ENCODE peak calls at places on chromosomes 16 and 17, in six cellular contexts. One of them, this sample, is unnamed.

GRCh38 chr16:88462396-88462795 is 9.3 kb downstream of the ZFPM1 start:
- DNase-seq in IMR-90: no peak
- DNase-seq in neuronal stem cell: no peak
- DNase-seq in trophoblast cell: no peak
- DNase-seq in H1: no peak
- DNase-seq in mesenchymal stem cell: no peak
- DNase-seq in this sample: no peak

GRCh38 chr17:77369544-77369971 is 228.8 kb downstream of the SEC14L1 start:
- DNase-seq in IMR-90: no peak
- DNase-seq in neuronal stem cell: no peak
- DNase-seq in trophoblast cell: no peak
- DNase-seq in H1: no peak
- DNase-seq in mesenchymal stem cell: no peak
- DNase-seq in this sample: no peak

GRCh38 chr17:72151565-72152391 is 31.0 kb downstream of the SOX9 start:
- DNase-seq in IMR-90: peak
- DNase-seq in neuronal stem cell: peak
- DNase-seq in trophoblast cell: no peak
- DNase-seq in H1: no peak
- DNase-seq in mesenchymal stem cell: peak
- DNase-seq in this sample: peak

GRCh38 chr16:81831722-81832126 is 52.6 kb downstream of the PLCG2 start:
- DNase-seq in IMR-90: no peak
- DNase-seq in neuronal stem cell: no peak
- DNase-seq in trophoblast cell: peak
- DNase-seq in H1: no peak
- DNase-seq in mesenchymal stem cell: no peak
- DNase-seq in this sample: peak

GRCh38 chr17:17146791-17147406 is 59.2 kb downstream of the PLD6 start:
- DNase-seq in IMR-90: no peak
- DNase-seq in neuronal stem cell: no peak
- DNase-seq in trophoblast cell: peak
- DNase-seq in H1: no peak
- DNase-seq in mesenchymal stem cell: no peak
- DNase-seq in this sample: peak

GRCh38 chr17:59561042-59561441 is 4.4 kb upstream of the DHX40 start:
- DNase-seq in IMR-90: peak
- DNase-seq in neuronal stem cell: no peak
- DNase-seq in trophoblast cell: peak
- DNase-seq in H1: no peak
- DNase-seq in mesenchymal stem cell: peak
- DNase-seq in this sample: peak

GRCh38 chr16:25126820-25127232 is 15.3 kb downstream of the LCMT1 start:
- DNase-seq in IMR-90: peak
- DNase-seq in neuronal stem cell: no peak
- DNase-seq in trophoblast cell: peak
- DNase-seq in H1: no peak
- DNase-seq in mesenchymal stem cell: peak
- DNase-seq in this sample: no peak

GRCh38 chr17:63476494-63476856 is 386 bp upstream of the ACE start:
- DNase-seq in IMR-90: no peak
- DNase-seq in neuronal stem cell: peak
- DNase-seq in trophoblast cell: peak
- DNase-seq in H1: no peak
- DNase-seq in mesenchymal stem cell: peak
- DNase-seq in this sample: peak

GRCh38 chr17:19566176-19566575 is 32.5 kb downstream of the SLC47A1 start:
- DNase-seq in IMR-90: no peak
- DNase-seq in neuronal stem cell: no peak
- DNase-seq in trophoblast cell: no peak
- DNase-seq in H1: no peak
- DNase-seq in mesenchymal stem cell: no peak
- DNase-seq in this sample: no peak

GRCh38 chr17:48202945-48203344 is 95.4 kb downstream of the SNX11 start:
- DNase-seq in IMR-90: no peak
- DNase-seq in neuronal stem cell: no peak
- DNase-seq in trophoblast cell: no peak
- DNase-seq in H1: no peak
- DNase-seq in mesenchymal stem cell: peak
- DNase-seq in this sample: no peak

GRCh38 chr17:28369684-28370034 is 448 bp downstream of the VTN start:
- DNase-seq in IMR-90: no peak
- DNase-seq in neuronal stem cell: no peak
- DNase-seq in trophoblast cell: no peak
- DNase-seq in H1: no peak
- DNase-seq in mesenchymal stem cell: no peak
- DNase-seq in this sample: peak

GRCh38 chr17:1031711-1032110 is 34.8 kb downstream of the TIMM22 start:
- DNase-seq in IMR-90: no peak
- DNase-seq in neuronal stem cell: peak
- DNase-seq in trophoblast cell: no peak
- DNase-seq in H1: no peak
- DNase-seq in mesenchymal stem cell: peak
- DNase-seq in this sample: peak

GRCh38 chr16:2008009-2008526 is 1.6 kb downstream of the ZNF598 start:
- DNase-seq in IMR-90: peak
- DNase-seq in neuronal stem cell: no peak
- DNase-seq in trophoblast cell: peak
- DNase-seq in H1: no peak
- DNase-seq in mesenchymal stem cell: no peak
- DNase-seq in this sample: no peak

GRCh38 chr17:8189041-8189710 is 804 bp downstream of the BORCS6 start:
- DNase-seq in IMR-90: no peak
- DNase-seq in neuronal stem cell: no peak
- DNase-seq in trophoblast cell: peak
- DNase-seq in H1: no peak
- DNase-seq in mesenchymal stem cell: peak
- DNase-seq in this sample: no peak

GRCh38 chr16:86566601-86566965 is at the start of gene FOXC2:
- DNase-seq in IMR-90: peak
- DNase-seq in neuronal stem cell: peak
- DNase-seq in trophoblast cell: peak
- DNase-seq in H1: no peak
- DNase-seq in mesenchymal stem cell: peak
- DNase-seq in this sample: peak

GRCh38 chr16:66444049-66444481 is 17.0 kb downstream of the BEAN1 start:
- DNase-seq in IMR-90: no peak
- DNase-seq in neuronal stem cell: no peak
- DNase-seq in trophoblast cell: no peak
- DNase-seq in H1: no peak
- DNase-seq in mesenchymal stem cell: no peak
- DNase-seq in this sample: peak

GRCh38 chr17:50667259-50668024 is 32.8 kb downstream of the ABCC3 start:
- DNase-seq in IMR-90: no peak
- DNase-seq in neuronal stem cell: no peak
- DNase-seq in trophoblast cell: no peak
- DNase-seq in H1: no peak
- DNase-seq in mesenchymal stem cell: no peak
- DNase-seq in this sample: no peak

GRCh38 chr17:40496170-40496569 is 5.3 kb downstream of the TNS4 start:
- DNase-seq in IMR-90: no peak
- DNase-seq in neuronal stem cell: no peak
- DNase-seq in trophoblast cell: no peak
- DNase-seq in H1: no peak
- DNase-seq in mesenchymal stem cell: no peak
- DNase-seq in this sample: no peak

GRCh38 chr16:23504076-23504452 is 6.2 kb downstream of the GGA2 start:
- DNase-seq in IMR-90: peak
- DNase-seq in neuronal stem cell: no peak
- DNase-seq in trophoblast cell: no peak
- DNase-seq in H1: no peak
- DNase-seq in mesenchymal stem cell: no peak
- DNase-seq in this sample: no peak

GRCh38 chr16:5460701-5461100 is 363.1 kb upstream of the EEF2KMT start:
- DNase-seq in IMR-90: no peak
- DNase-seq in neuronal stem cell: no peak
- DNase-seq in trophoblast cell: no peak
- DNase-seq in H1: no peak
- DNase-seq in mesenchymal stem cell: no peak
- DNase-seq in this sample: no peak

GRCh38 chr17:41768682-41769288 is 17.7 kb downstream of the JUP start:
- DNase-seq in IMR-90: no peak
- DNase-seq in neuronal stem cell: no peak
- DNase-seq in trophoblast cell: no peak
- DNase-seq in H1: no peak
- DNase-seq in mesenchymal stem cell: no peak
- DNase-seq in this sample: no peak

GRCh38 chr17:49703557-49704277 is 4.0 kb downstream of the SLC35B1 start:
- DNase-seq in IMR-90: peak
- DNase-seq in neuronal stem cell: no peak
- DNase-seq in trophoblast cell: peak
- DNase-seq in H1: no peak
- DNase-seq in mesenchymal stem cell: peak
- DNase-seq in this sample: peak

GRCh38 chr17:56447166-56447565 is 146.3 kb upstream of the NOG start:
- DNase-seq in IMR-90: no peak
- DNase-seq in neuronal stem cell: no peak
- DNase-seq in trophoblast cell: no peak
- DNase-seq in H1: no peak
- DNase-seq in mesenchymal stem cell: no peak
- DNase-seq in this sample: no peak

GRCh38 chr16:30837904-30838303 is 50.9 kb upstream of the ZNF629 start:
- DNase-seq in IMR-90: peak
- DNase-seq in neuronal stem cell: no peak
- DNase-seq in trophoblast cell: peak
- DNase-seq in H1: no peak
- DNase-seq in mesenchymal stem cell: no peak
- DNase-seq in this sample: no peak

GRCh38 chr17:9408381-9408780 is 167.2 kb downstream of the STX8 start:
- DNase-seq in IMR-90: peak
- DNase-seq in neuronal stem cell: no peak
- DNase-seq in trophoblast cell: peak
- DNase-seq in H1: no peak
- DNase-seq in mesenchymal stem cell: peak
- DNase-seq in this sample: no peak

GRCh38 chr16:10981697-10982216 is 37.4 kb downstream of the CLEC16A start:
- DNase-seq in IMR-90: no peak
- DNase-seq in neuronal stem cell: no peak
- DNase-seq in trophoblast cell: no peak
- DNase-seq in H1: no peak
- DNase-seq in mesenchymal stem cell: no peak
- DNase-seq in this sample: peak

GRCh38 chr16:31179153-31179746 is 689 bp upstream of the FUS start:
- DNase-seq in IMR-90: no peak
- DNase-seq in neuronal stem cell: no peak
- DNase-seq in trophoblast cell: no peak
- DNase-seq in H1: no peak
- DNase-seq in mesenchymal stem cell: no peak
- DNase-seq in this sample: no peak

DNA sequence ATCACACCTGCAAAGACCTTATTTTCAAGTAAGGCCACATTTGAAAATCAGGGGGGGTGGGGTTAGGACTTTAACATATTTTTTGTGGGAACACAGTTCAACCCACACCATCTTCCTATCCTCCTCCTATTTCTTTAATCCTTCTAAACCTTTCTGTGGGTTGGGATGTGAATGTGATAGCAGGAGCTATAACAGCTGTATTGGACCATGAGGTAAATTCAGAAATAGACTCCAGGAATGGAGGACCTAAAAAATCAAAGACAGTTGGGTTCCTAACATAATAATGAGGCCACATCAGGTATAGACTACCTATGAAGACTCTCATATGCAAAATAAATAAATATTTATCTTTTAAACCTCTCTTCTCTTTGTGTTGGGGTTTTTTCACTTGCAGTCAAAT is 451.4 kb downstream of the XYLT1 start:
- DNase-seq in IMR-90: no peak
- DNase-seq in neuronal stem cell: no peak
- DNase-seq in trophoblast cell: no peak
- DNase-seq in H1: no peak
- DNase-seq in mesenchymal stem cell: no peak
- DNase-seq in this sample: no peak
- H3K14ac ChIP-seq in IMR-90: no peak
- H3K14ac ChIP-seq in neuronal stem cell: no peak
- H3K14ac ChIP-seq in trophoblast cell: no peak
- H3K14ac ChIP-seq in H1: no peak
- H3K14ac ChIP-seq in mesenchymal stem cell: no peak
- H3K14ac ChIP-seq in this sample: no peak

GRCh38 chr16:6689643-6690042 is 643.0 kb upstream of the RBFOX1 start:
- DNase-seq in IMR-90: no peak
- DNase-seq in neuronal stem cell: peak
- DNase-seq in trophoblast cell: no peak
- DNase-seq in H1: no peak
- DNase-seq in mesenchymal stem cell: no peak
- DNase-seq in this sample: no peak
- H3K4me2 ChIP-seq in IMR-90: no peak
- H3K4me2 ChIP-seq in neuronal stem cell: no peak
- H3K4me2 ChIP-seq in trophoblast cell: no peak
- H3K4me2 ChIP-seq in H1: no peak
- H3K4me2 ChIP-seq in mesenchymal stem cell: no peak
- H3K4me2 ChIP-seq in this sample: no peak

DNA sequence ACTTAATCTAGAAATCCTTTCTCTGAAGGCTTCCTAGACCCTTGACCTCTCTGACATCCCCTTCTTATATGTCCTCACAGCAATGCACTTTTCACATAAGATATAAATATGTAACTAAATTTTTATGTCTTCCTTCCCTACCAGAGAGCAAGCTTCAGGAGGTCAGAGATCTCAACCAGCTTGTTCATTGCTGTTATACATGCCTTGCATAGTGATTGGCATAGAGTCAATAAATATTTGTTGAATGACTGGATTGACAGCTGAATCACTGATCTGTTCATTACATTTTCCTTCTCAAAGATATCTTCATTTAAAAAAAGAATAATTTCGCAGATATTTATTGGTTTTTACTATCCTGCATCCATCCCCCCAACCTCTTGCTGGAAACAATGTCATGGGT is 29.5 kb downstream of the HYDIN start:
- DNase-seq in IMR-90: no peak
- DNase-seq in neuronal stem cell: no peak
- DNase-seq in trophoblast cell: peak
- DNase-seq in H1: no peak
- DNase-seq in mesenchymal stem cell: no peak
- DNase-seq in this sample: no peak
- H3K14ac ChIP-seq in IMR-90: no peak
- H3K14ac ChIP-seq in neuronal stem cell: no peak
- H3K14ac ChIP-seq in trophoblast cell: no peak
- H3K14ac ChIP-seq in H1: no peak
- H3K14ac ChIP-seq in mesenchymal stem cell: no peak
- H3K14ac ChIP-seq in this sample: no peak

GRCh38 chr17:14334261-14334860 is 33.5 kb downstream of the HS3ST3B1 start:
- DNase-seq in IMR-90: no peak
- DNase-seq in neuronal stem cell: no peak
- DNase-seq in trophoblast cell: peak
- DNase-seq in H1: no peak
- DNase-seq in mesenchymal stem cell: peak
- DNase-seq in this sample: no peak

GRCh38 chr17:14334919-14335318 is 34.0 kb downstream of the HS3ST3B1 start:
- DNase-seq in IMR-90: no peak
- DNase-seq in neuronal stem cell: no peak
- DNase-seq in trophoblast cell: no peak
- DNase-seq in H1: no peak
- DNase-seq in mesenchymal stem cell: no peak
- DNase-seq in this sample: no peak

GRCh38 chr17:14332331-14332730 is 31.4 kb downstream of the HS3ST3B1 start:
- DNase-seq in IMR-90: no peak
- DNase-seq in neuronal stem cell: no peak
- DNase-seq in trophoblast cell: peak
- DNase-seq in H1: no peak
- DNase-seq in mesenchymal stem cell: no peak
- DNase-seq in this sample: no peak

GRCh38 chr17:14331982-14332298 is 31.1 kb downstream of the HS3ST3B1 start:
- DNase-seq in IMR-90: no peak
- DNase-seq in neuronal stem cell: no peak
- DNase-seq in trophoblast cell: no peak
- DNase-seq in H1: no peak
- DNase-seq in mesenchymal stem cell: no peak
- DNase-seq in this sample: no peak

GRCh38 chr17:14333506-14333905 is 32.6 kb downstream of the HS3ST3B1 start:
- DNase-seq in IMR-90: no peak
- DNase-seq in neuronal stem cell: no peak
- DNase-seq in trophoblast cell: peak
- DNase-seq in H1: no peak
- DNase-seq in mesenchymal stem cell: no peak
- DNase-seq in this sample: no peak
- H3K4me2 ChIP-seq in IMR-90: no peak
- H3K4me2 ChIP-seq in neuronal stem cell: no peak
- H3K4me2 ChIP-seq in trophoblast cell: no peak
- H3K4me2 ChIP-seq in H1: no peak
- H3K4me2 ChIP-seq in mesenchymal stem cell: no peak
- H3K4me2 ChIP-seq in this sample: no peak

This sample was measured in H9.